ENCODE peak calls at places on chromosomes 7 and 10, in five cellular contexts. D, Q, X, G and C are unnamed samples.

GRCh38 chr10:92064506-92064905 is 140.9 kb downstream of the BTAF1 start:
- DNase-seq in G (no peak), X (no peak), D (no peak), Q (no peak), C (no peak)

GRCh38 chr7:42385912-42386311 is 148.9 kb upstream of the GLI3 start:
- DNase-seq in Q (no peak), G (no peak), X (no peak), D (no peak), C (no peak)

GRCh38 chr7:87148332-87148955 is 3.8 kb upstream of the DMTF1 start:
- DNase-seq in G (peak; percentile 24), D (no peak), Q (no peak), X (no peak), C (no peak)

GRCh38 chr7:48139461-48139860 is 31.8 kb upstream of the ABCA13 start:
- DNase-seq in D (no peak), G (peak; percentile 25), X (no peak), Q (no peak), C (no peak)

GRCh38 chr7:158239290-158239981 is 348.2 kb downstream of the PTPRN2 start:
- DNase-seq in X (no peak), G (no peak), D (no peak), Q (no peak), C (peak; percentile 81)

GRCh38 chr7:38574121-38574520 is 57.1 kb downstream of the AMPH start:
- DNase-seq in Q (no peak), D (no peak), X (no peak), G (no peak), C (no peak)

GRCh38 chr10:17200035-17200884 is 1.2 kb downstream of the TRDMT1 start:
- DNase-seq in X (no peak), D (no peak), G (no peak), Q (no peak), C (no peak)

GRCh38 chr7:150897502-150898474 is 45.5 kb downstream of the AOC1 start:
- DNase-seq in X (no peak), G (no peak), Q (no peak), D (no peak), C (peak; percentile 26)

GRCh38 chr10:48494073-48494472 is 110.8 kb downstream of the ARHGAP22 start:
- DNase-seq in D (no peak), G (no peak), X (no peak), Q (no peak), C (peak; percentile 89)

GRCh38 chr7:81210092-81211064 is 291.5 kb upstream of the SEMA3C start:
- DNase-seq in G (no peak), Q (no peak), D (no peak), X (no peak), C (no peak)

GRCh38 chr10:133394064-133394663 is at the start of gene MTG1:
- DNase-seq in X (peak; percentile 86), D (peak; percentile 91), G (peak; percentile 99), Q (peak; percentile 96), C (peak; percentile 96)

GRCh38 chr10:5589071-5589962 is 64.6 kb downstream of the CALML3 start:
- DNase-seq in G (no peak), X (no peak), D (no peak), Q (no peak), C (no peak)

GRCh38 chr10:35827783-35828182 is 185.7 kb upstream of the FZD8 start:
- DNase-seq in Q (no peak), X (no peak), D (no peak), G (no peak), C (peak; percentile 83)

GRCh38 chr10:132461683-132462231 is 64.8 kb downstream of the PWWP2B start:
- DNase-seq in Q (peak; percentile 45), G (no peak), X (no peak), D (no peak), C (no peak)

GRCh38 chr10:17737021-17737965 is 14.7 kb upstream of the TMEM236 start:
- DNase-seq in G (peak; percentile 64), X (no peak), D (no peak), Q (peak; percentile 46), C (no peak)

GRCh38 chr7:75989726-75990388 is 4.5 kb downstream of the TMEM120A start:
- DNase-seq in X (no peak), G (no peak), D (no peak), Q (peak; percentile 61), C (no peak)

GRCh38 chr10:103967433-103968142 is 648 bp downstream of the SLK start:
- DNase-seq in D (no peak), X (no peak), G (peak; percentile 70), Q (no peak), C (no peak)

GRCh38 chr10:5494611-5495010 is 4.8 kb downstream of the CALML5 start:
- DNase-seq in D (no peak), Q (no peak), G (no peak), X (no peak), C (no peak)

GRCh38 chr10:63262674-63263073 is 129.5 kb downstream of the NRBF2 start:
- DNase-seq in G (no peak), D (no peak), X (no peak), Q (no peak), C (no peak)

GRCh38 chr10:88848499-88848898 is 3.1 kb downstream of the ANKRD22 start:
- DNase-seq in G (no peak), D (no peak), X (no peak), Q (no peak), C (no peak)

GRCh38 chr10:127612-128432 is 7.4 kb upstream of the ZMYND11 start:
- DNase-seq in D (no peak), X (no peak), G (no peak), Q (no peak), C (no peak)

GRCh38 chr7:107579881-107580715 is at the start of gene BCAP29:
- DNase-seq in D (peak; percentile 63), X (peak; percentile 25), G (peak; percentile 88), Q (peak; percentile 79), C (peak; percentile 92)

GRCh38 chr7:134016223-134016941 is 110.8 kb upstream of the LRGUK start:
- DNase-seq in Q (peak; percentile 29), G (peak; percentile 48), X (no peak), D (no peak), C (no peak)